ENCODE peak calls at places on chromosome 2, in five cellular contexts. One of them, this sample, is unnamed.

GRCh38 chr2:65320042-65320711 is 92.5 kb downstream of the ACTR2 start:
- DNase-seq in aorta: no peak
- DNase-seq in SJSA1: peak; percentile 83
- DNase-seq in IMR-90: peak; percentile 98
- DNase-seq in transverse colon: no peak
- DNase-seq in this sample: no peak

GRCh38 chr2:149170156-149170555 is 131.7 kb downstream of the LYPD6B start:
- DNase-seq in aorta: no peak
- DNase-seq in SJSA1: no peak
- DNase-seq in IMR-90: no peak
- DNase-seq in transverse colon: no peak
- DNase-seq in this sample: no peak

GRCh38 chr2:223697316-223697875 is 95.2 kb upstream of the SCG2 start:
- DNase-seq in aorta: no peak
- DNase-seq in SJSA1: no peak
- DNase-seq in IMR-90: no peak
- DNase-seq in transverse colon: no peak
- DNase-seq in this sample: no peak

GRCh38 chr2:191832668-191833067 is 14.2 kb downstream of the CAVIN2 start:
- DNase-seq in aorta: no peak
- DNase-seq in SJSA1: no peak
- DNase-seq in IMR-90: no peak
- DNase-seq in transverse colon: no peak
- DNase-seq in this sample: no peak

GRCh38 chr2:127086800-127087737 is 19.9 kb downstream of the BIN1 start:
- DNase-seq in aorta: peak; percentile 91
- DNase-seq in SJSA1: peak; percentile 97
- DNase-seq in IMR-90: peak; percentile 88
- DNase-seq in transverse colon: peak; percentile 75
- DNase-seq in this sample: peak; percentile 83

GRCh38 chr2:169351725-169352124 is 10.6 kb downstream of the LRP2 start:
- DNase-seq in aorta: no peak
- DNase-seq in SJSA1: no peak
- DNase-seq in IMR-90: no peak
- DNase-seq in transverse colon: no peak
- DNase-seq in this sample: no peak

GRCh38 chr2:84964406-84965191 is 6.4 kb upstream of the KCMF1 start:
- DNase-seq in aorta: no peak
- DNase-seq in SJSA1: no peak
- DNase-seq in IMR-90: no peak
- DNase-seq in transverse colon: no peak
- DNase-seq in this sample: no peak

GRCh38 chr2:174662459-174662858 is 64.9 kb upstream of the WIPF1 start:
- DNase-seq in aorta: no peak
- DNase-seq in SJSA1: peak; percentile 75
- DNase-seq in IMR-90: peak; percentile 90
- DNase-seq in transverse colon: no peak
- DNase-seq in this sample: no peak

GRCh38 chr2:15588329-15588919 is 3.2 kb upstream of the DDX1 start:
- DNase-seq in aorta: no peak
- DNase-seq in SJSA1: peak; percentile 26
- DNase-seq in IMR-90: peak; percentile 54
- DNase-seq in transverse colon: peak; percentile 35
- DNase-seq in this sample: no peak

GRCh38 chr2:223464071-223464470 is 138.1 kb downstream of the SCG2 start:
- DNase-seq in aorta: no peak
- DNase-seq in SJSA1: no peak
- DNase-seq in IMR-90: peak; percentile 24
- DNase-seq in transverse colon: no peak
- DNase-seq in this sample: no peak

GRCh38 chr2:27911458-27912210 is 21.1 kb downstream of the BABAM2 start:
- DNase-seq in aorta: no peak
- DNase-seq in SJSA1: no peak
- DNase-seq in IMR-90: no peak
- DNase-seq in transverse colon: no peak
- DNase-seq in this sample: no peak

GRCh38 chr2:166127217-166128155 is at the start of gene SCN1A:
- DNase-seq in aorta: no peak
- DNase-seq in SJSA1: peak; percentile 34
- DNase-seq in IMR-90: peak; percentile 56
- DNase-seq in transverse colon: no peak
- DNase-seq in this sample: no peak

GRCh38 chr2:223165423-223166214 is 113.6 kb downstream of the KCNE4 start:
- DNase-seq in aorta: no peak
- DNase-seq in SJSA1: no peak
- DNase-seq in IMR-90: no peak
- DNase-seq in transverse colon: no peak
- DNase-seq in this sample: no peak

GRCh38 chr2:101476605-101477208 is 1.8 kb upstream of the RFX8 start:
- DNase-seq in aorta: no peak
- DNase-seq in SJSA1: no peak
- DNase-seq in IMR-90: peak; percentile 24
- DNase-seq in transverse colon: no peak
- DNase-seq in this sample: no peak
- H3K27ac ChIP-seq in aorta: no peak overlapping the region
- H3K27ac ChIP-seq in SJSA1: no peak overlapping the region
- H3K27ac ChIP-seq in IMR-90: no peak overlapping the region
- H3K27ac ChIP-seq in transverse colon: no peak overlapping the region
- H3K27ac ChIP-seq in this sample: no peak overlapping the region

GRCh38 chr2:241272298-241272721 is 43.2 kb downstream of the HDLBP start:
- DNase-seq in aorta: peak; percentile 82
- DNase-seq in SJSA1: peak; percentile 41
- DNase-seq in IMR-90: no peak
- DNase-seq in transverse colon: peak; percentile 36
- DNase-seq in this sample: peak; percentile 41

GRCh38 chr2:241271641-241272297 is 43.7 kb downstream of the HDLBP start:
- DNase-seq in aorta: peak; percentile 94
- DNase-seq in SJSA1: peak; percentile 62
- DNase-seq in IMR-90: peak; percentile 79
- DNase-seq in transverse colon: peak; percentile 86
- DNase-seq in this sample: peak; percentile 85

GRCh38 chr2:241272722-241273551 is 42.5 kb downstream of the HDLBP start:
- DNase-seq in aorta: peak; percentile 92
- DNase-seq in SJSA1: peak; percentile 39
- DNase-seq in IMR-90: peak; percentile 59
- DNase-seq in transverse colon: peak; percentile 76
- DNase-seq in this sample: peak; percentile 81

GRCh38 chr2:241274127-241274526 is 41.3 kb downstream of the HDLBP start:
- DNase-seq in aorta: no peak
- DNase-seq in SJSA1: no peak
- DNase-seq in IMR-90: no peak
- DNase-seq in transverse colon: no peak
- DNase-seq in this sample: no peak

DNA sequence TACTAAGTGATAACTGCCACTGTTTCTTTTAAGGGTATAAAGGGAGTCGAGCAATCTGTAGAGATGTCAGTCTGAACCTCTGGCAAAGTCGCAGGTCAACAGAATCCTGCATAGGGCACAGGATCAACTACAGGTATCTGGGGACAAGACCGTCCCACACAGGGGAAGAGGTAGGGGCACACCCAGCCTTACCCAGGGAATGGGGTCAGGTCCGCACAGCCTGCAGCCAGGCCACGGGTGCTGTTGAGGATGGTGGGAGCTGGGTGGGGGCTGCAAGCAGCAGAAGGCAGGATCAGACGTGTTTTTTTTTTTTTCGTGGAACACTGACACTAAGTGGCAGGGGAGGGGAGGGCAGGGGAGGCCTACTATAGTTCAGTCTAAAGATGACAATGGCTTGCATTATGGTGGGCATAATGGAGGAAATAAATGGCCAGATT is 41.9 kb downstream of the HDLBP start:
- DNase-seq in aorta: no peak
- DNase-seq in SJSA1: no peak
- DNase-seq in IMR-90: no peak
- DNase-seq in transverse colon: no peak
- DNase-seq in this sample: no peak
- H3K4me3 ChIP-seq in aorta: no peak overlapping the region
- H3K4me3 ChIP-seq in SJSA1: no peak overlapping the region
- H3K4me3 ChIP-seq in IMR-90: no peak overlapping the region
- H3K4me3 ChIP-seq in transverse colon: no peak overlapping the region
- H3K4me3 ChIP-seq in this sample: peak overlapping the region; percentile 96

DNA sequence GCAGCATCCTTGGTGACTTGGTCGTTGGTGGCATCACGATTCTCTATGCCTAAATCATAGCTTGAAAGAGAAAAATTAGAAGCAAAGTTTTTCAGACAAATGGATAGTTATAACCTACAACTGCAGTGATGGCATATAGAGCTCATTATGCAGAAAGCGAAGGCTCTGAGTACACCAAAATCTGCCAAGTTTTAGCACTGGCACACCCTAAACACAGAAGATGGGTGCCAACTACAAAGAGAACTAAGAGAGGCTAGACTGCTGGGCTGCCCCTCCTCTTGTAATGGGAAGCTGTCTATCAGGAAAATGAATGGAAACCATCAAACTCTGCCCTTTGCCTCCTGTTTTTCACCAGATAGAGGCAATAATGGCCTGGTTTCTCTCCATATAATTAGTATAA is 6.3 kb downstream of the IDH1 start:
- DNase-seq in aorta: no peak
- DNase-seq in SJSA1: no peak
- DNase-seq in IMR-90: no peak
- DNase-seq in transverse colon: no peak
- DNase-seq in this sample: no peak
- H3K4me1 ChIP-seq in aorta: no peaks in the 10 kb centered on the region
- H3K4me1 ChIP-seq in SJSA1: peaks cover 22% of the 10 kb centered on the region
- H3K4me1 ChIP-seq in IMR-90: peaks cover 7% of the 10 kb centered on the region
- H3K4me1 ChIP-seq in transverse colon: peaks cover 6% of the 10 kb centered on the region
- H3K4me1 ChIP-seq in this sample: peaks cover 34% of the 10 kb centered on the region

GRCh38 chr2:96663829-96664228 is 21.3 kb downstream of the FER1L5 start:
- DNase-seq in aorta: peak; percentile 28
- DNase-seq in SJSA1: no peak
- DNase-seq in IMR-90: no peak
- DNase-seq in transverse colon: no peak
- DNase-seq in this sample: no peak
- H3K27ac ChIP-seq in aorta: no peak overlapping the region
- H3K27ac ChIP-seq in SJSA1: no peak overlapping the region
- H3K27ac ChIP-seq in IMR-90: no peak overlapping the region
- H3K27ac ChIP-seq in transverse colon: no peak overlapping the region
- H3K27ac ChIP-seq in this sample: no peak overlapping the region

GRCh38 chr2:121778736-121779487 is 23.5 kb downstream of the TSN start:
- DNase-seq in aorta: no peak
- DNase-seq in SJSA1: no peak
- DNase-seq in IMR-90: no peak
- DNase-seq in transverse colon: no peak
- DNase-seq in this sample: no peak
- H3K4me3 ChIP-seq in aorta: no peak overlapping the region
- H3K4me3 ChIP-seq in SJSA1: no peak overlapping the region
- H3K4me3 ChIP-seq in IMR-90: no peak overlapping the region
- H3K4me3 ChIP-seq in transverse colon: no peak overlapping the region
- H3K4me3 ChIP-seq in this sample: no peak overlapping the region

GRCh38 chr2:158990397-158991209 is 22.2 kb downstream of the TANC1 start:
- DNase-seq in aorta: no peak
- DNase-seq in SJSA1: no peak
- DNase-seq in IMR-90: peak; percentile 95
- DNase-seq in transverse colon: no peak
- DNase-seq in this sample: no peak

GRCh38 chr2:158984554-158985207 is 16.2 kb downstream of the TANC1 start:
- DNase-seq in aorta: no peak
- DNase-seq in SJSA1: no peak
- DNase-seq in IMR-90: peak; percentile 25
- DNase-seq in transverse colon: no peak
- DNase-seq in this sample: peak; percentile 44

GRCh38 chr2:158993030-158993429 is 24.6 kb downstream of the TANC1 start:
- DNase-seq in aorta: no peak
- DNase-seq in SJSA1: no peak
- DNase-seq in IMR-90: no peak
- DNase-seq in transverse colon: no peak
- DNase-seq in this sample: no peak

GRCh38 chr2:158988501-158988900 is 20.1 kb downstream of the TANC1 start:
- DNase-seq in aorta: no peak
- DNase-seq in SJSA1: no peak
- DNase-seq in IMR-90: no peak
- DNase-seq in transverse colon: no peak
- DNase-seq in this sample: no peak

DNA sequence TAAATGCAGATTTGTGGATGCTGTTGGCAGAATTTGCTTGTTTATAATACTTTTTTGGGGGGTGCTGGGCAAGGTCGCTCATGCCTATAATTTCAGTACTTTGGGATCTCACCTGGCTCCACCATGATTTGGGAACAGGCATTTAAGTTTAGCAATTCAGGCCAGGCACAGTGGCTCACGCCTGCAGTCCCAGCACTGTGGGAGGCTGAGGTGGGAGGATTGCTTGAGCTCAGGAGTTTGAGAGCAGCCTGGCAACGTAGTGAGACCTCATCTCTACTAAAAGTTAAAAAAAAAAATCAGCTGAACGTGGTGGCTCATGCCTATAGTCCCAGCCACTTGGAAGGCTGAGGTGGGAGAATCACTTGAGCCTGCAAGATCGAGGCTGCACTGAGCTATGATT is 20.7 kb downstream of the TANC1 start:
- DNase-seq in aorta: no peak
- DNase-seq in SJSA1: no peak
- DNase-seq in IMR-90: no peak
- DNase-seq in transverse colon: no peak
- DNase-seq in this sample: no peak
- H3K4me1 ChIP-seq in aorta: peaks cover 6% of the 10 kb centered on the region
- H3K4me1 ChIP-seq in SJSA1: peaks cover 8% of the 10 kb centered on the region
- H3K4me1 ChIP-seq in IMR-90: peaks cover 8% of the 10 kb centered on the region
- H3K4me1 ChIP-seq in transverse colon: no peaks in the 10 kb centered on the region
- H3K4me1 ChIP-seq in this sample: peaks cover 87% of the 10 kb centered on the region

GRCh38 chr2:44801289-44801675 is 140.2 kb upstream of the SIX3 start:
- DNase-seq in aorta: no peak
- DNase-seq in SJSA1: no peak
- DNase-seq in IMR-90: no peak
- DNase-seq in transverse colon: no peak
- DNase-seq in this sample: no peak
- H3K27ac ChIP-seq in aorta: no peak overlapping the region
- H3K27ac ChIP-seq in SJSA1: no peak overlapping the region
- H3K27ac ChIP-seq in IMR-90: no peak overlapping the region
- H3K27ac ChIP-seq in transverse colon: no peak overlapping the region
- H3K27ac ChIP-seq in this sample: no peak overlapping the region

GRCh38 chr2:105795575-105795934 is 50.8 kb downstream of the NCK2 start:
- DNase-seq in aorta: no peak
- DNase-seq in SJSA1: no peak
- DNase-seq in IMR-90: no peak
- DNase-seq in transverse colon: no peak
- DNase-seq in this sample: no peak
- H3K4me3 ChIP-seq in aorta: no peak overlapping the region
- H3K4me3 ChIP-seq in SJSA1: no peak overlapping the region
- H3K4me3 ChIP-seq in IMR-90: no peak overlapping the region
- H3K4me3 ChIP-seq in transverse colon: no peak overlapping the region
- H3K4me3 ChIP-seq in this sample: peak overlapping the region; percentile 26

GRCh38 chr2:238129166-238130010 is 9.1 kb upstream of the KLHL30 start:
- DNase-seq in aorta: peak; percentile 66
- DNase-seq in SJSA1: no peak
- DNase-seq in IMR-90: no peak
- DNase-seq in transverse colon: no peak
- DNase-seq in this sample: no peak
- H3K4me1 ChIP-seq in aorta: no peaks in the 10 kb centered on the region
- H3K4me1 ChIP-seq in SJSA1: peaks cover 15% of the 10 kb centered on the region
- H3K4me1 ChIP-seq in IMR-90: peaks cover 6% of the 10 kb centered on the region
- H3K4me1 ChIP-seq in transverse colon: no peaks in the 10 kb centered on the region
- H3K4me1 ChIP-seq in this sample: no peaks in the 10 kb centered on the region

This sample was measured in left ventricle myocardium inferior.